ENCODE peak calls at places on chromosomes 7 and 10, in seven cellular contexts. O is mammary epithelial cell, Y is PC-3, I is NCI-H1436, S is right lobe of liver, A is bronchial epithelial cell, Q is IMR-90. T is an unnamed sample.

GRCh38 chr7:127588019-127588696 is at the start of gene ARF5:
- DNase-seq in O (peak; percentile 75), Y (peak; percentile 86), I (peak; percentile 75), S (peak; percentile 94), A (peak; percentile 58), Q (peak; percentile 72), T (peak; percentile 94)

GRCh38 chr10:5449823-5450222 is 37.5 kb downstream of the NET1 start:
- DNase-seq in O (peak; percentile 82), Y (peak; percentile 45), I (no peak), S (no peak), A (peak; percentile 68), Q (peak; percentile 83), T (no peak)

GRCh38 chr7:150432915-150433892 is 17.2 kb upstream of the GIMAP8 start:
- DNase-seq in O (no peak), Y (no peak), I (no peak), S (no peak), A (no peak), Q (no peak), T (no peak)

GRCh38 chr10:114174462-114175190 is 623 bp upstream of the CCDC186 start:
- DNase-seq in O (peak; percentile 81), Y (no peak), I (no peak), S (peak; percentile 69), A (peak; percentile 80), Q (peak; percentile 39), T (peak; percentile 79)

GRCh38 chr7:22480523-22481075 is 19.4 kb downstream of the STEAP1B start:
- DNase-seq in O (peak; percentile 5), Y (no peak), I (no peak), S (no peak), A (no peak), Q (no peak), T (no peak)

GRCh38 chr10:28906934-28907333 is 229.6 kb downstream of the BAMBI start:
- DNase-seq in O (no peak), Y (peak; percentile 51), I (no peak), S (no peak), A (no peak), Q (peak; percentile 75), T (no peak)

GRCh38 chr10:121085386-121085785 is 234.2 kb downstream of the WDR11 start:
- DNase-seq in O (no peak), Y (no peak), I (no peak), S (no peak), A (no peak), Q (no peak), T (no peak)

GRCh38 chr10:35387768-35388167 is 51.5 kb downstream of the CCNY start:
- DNase-seq in O (peak; percentile 47), Y (peak; percentile 100), I (no peak), S (no peak), A (peak; percentile 78), Q (peak; percentile 85), T (no peak)

GRCh38 chr7:128057909-128058308 is 26.7 kb upstream of the LRRC4 start:
- DNase-seq in O (no peak), Y (no peak), I (no peak), S (no peak), A (no peak), Q (no peak), T (no peak)

GRCh38 chr10:95242581-95243317 is 48.1 kb downstream of the PDLIM1 start:
- DNase-seq in O (no peak), Y (peak; percentile 73), I (peak; percentile 2), S (no peak), A (peak; percentile 44), Q (peak; percentile 63), T (no peak)

GRCh38 chr10:73888514-73888913 is 14.2 kb upstream of the CAMK2G start:
- DNase-seq in O (peak; percentile 88), Y (peak; percentile 100), I (no peak), S (no peak), A (peak; percentile 94), Q (peak; percentile 21), T (no peak)

GRCh38 chr10:97759157-97759980 is 12.4 kb downstream of the SFRP5 start:
- DNase-seq in O (peak; percentile 27), Y (peak; percentile 59), I (peak; percentile 29), S (peak; percentile 69), A (peak; percentile 40), Q (peak; percentile 52), T (peak; percentile 60)

GRCh38 chr7:132825222-132825621 is 249.0 kb upstream of the PLXNA4 start:
- DNase-seq in O (no peak), Y (no peak), I (no peak), S (no peak), A (no peak), Q (no peak), T (no peak)

GRCh38 chr10:26755443-26755903 is 58.0 kb downstream of the PDSS1 start:
- DNase-seq in O (peak; percentile 64), Y (peak; percentile 75), I (no peak), S (no peak), A (peak; percentile 78), Q (peak; percentile 65), T (no peak)

GRCh38 chr7:14233898-14234174 is 244.4 kb upstream of the ETV1 start:
- DNase-seq in O (no peak), Y (no peak), I (no peak), S (no peak), A (no peak), Q (no peak), T (no peak)

GRCh38 chr10:69123306-69123746 is 652 bp upstream of the VPS26A start:
- DNase-seq in O (peak; percentile 69), Y (peak; percentile 77), I (peak; percentile 41), S (no peak), A (peak; percentile 52), Q (peak; percentile 71), T (no peak)

GRCh38 chr10:68781613-68782574 is 45.4 kb upstream of the STOX1 start:
- DNase-seq in O (no peak), Y (no peak), I (no peak), S (no peak), A (no peak), Q (no peak), T (no peak)

GRCh38 chr7:104891949-104892348 is 122.1 kb upstream of the KMT2E start:
- DNase-seq in O (no peak), Y (no peak), I (no peak), S (no peak), A (no peak), Q (no peak), T (no peak)

T was measured in left lobe of liver.